ENCODE peak calls at places on chromosomes 13 and 19, in nine cellular contexts. One of them, this sample, is unnamed.

GRCh38 chr19:461664-462551 is 1.1 kb upstream of the SHC2 start:
- DNase-seq in colonic mucosa: peak; percentile 72
- DNase-seq in CD8-positive, alpha-beta memory T cell: no peak
- DNase-seq in right cardiac atrium: peak; percentile 33
- DNase-seq in mesendoderm: peak; percentile 63
- DNase-seq in Peyer's patch: peak; percentile 71
- DNase-seq in dorsolateral prefrontal cortex: peak; percentile 77
- DNase-seq in mammary epithelial cell: no peak
- DNase-seq in psoas muscle: no peak
- DNase-seq in this sample: no peak

GRCh38 chr13:92390217-92390616 is 836.4 kb upstream of the GPC6 start:
- DNase-seq in colonic mucosa: no peak
- DNase-seq in CD8-positive, alpha-beta memory T cell: no peak
- DNase-seq in right cardiac atrium: no peak
- DNase-seq in mesendoderm: no peak
- DNase-seq in Peyer's patch: no peak
- DNase-seq in dorsolateral prefrontal cortex: no peak
- DNase-seq in mammary epithelial cell: no peak
- DNase-seq in psoas muscle: no peak
- DNase-seq in this sample: no peak

GRCh38 chr19:8451885-8452284 is 7.1 kb downstream of the HNRNPM start:
- DNase-seq in colonic mucosa: no peak
- DNase-seq in CD8-positive, alpha-beta memory T cell: no peak
- DNase-seq in right cardiac atrium: no peak
- DNase-seq in mesendoderm: peak; percentile 76
- DNase-seq in Peyer's patch: no peak
- DNase-seq in dorsolateral prefrontal cortex: no peak
- DNase-seq in mammary epithelial cell: peak; percentile 88
- DNase-seq in psoas muscle: no peak
- DNase-seq in this sample: no peak

GRCh38 chr19:45251452-45252354 is 632 bp downstream of the MARK4 start:
- DNase-seq in colonic mucosa: no peak
- DNase-seq in CD8-positive, alpha-beta memory T cell: peak; percentile 7
- DNase-seq in right cardiac atrium: no peak
- DNase-seq in mesendoderm: peak; percentile 52
- DNase-seq in Peyer's patch: no peak
- DNase-seq in dorsolateral prefrontal cortex: no peak
- DNase-seq in mammary epithelial cell: no peak
- DNase-seq in psoas muscle: no peak
- DNase-seq in this sample: no peak

GRCh38 chr13:27347373-27347772 is 76.7 kb downstream of the RASL11A start:
- DNase-seq in colonic mucosa: no peak
- DNase-seq in CD8-positive, alpha-beta memory T cell: no peak
- DNase-seq in right cardiac atrium: no peak
- DNase-seq in mesendoderm: no peak
- DNase-seq in Peyer's patch: no peak
- DNase-seq in dorsolateral prefrontal cortex: no peak
- DNase-seq in mammary epithelial cell: no peak
- DNase-seq in psoas muscle: no peak
- DNase-seq in this sample: no peak

GRCh38 chr13:80340643-80341097 is 256 bp downstream of the SPRY2 start:
- DNase-seq in colonic mucosa: no peak
- DNase-seq in CD8-positive, alpha-beta memory T cell: no peak
- DNase-seq in right cardiac atrium: no peak
- DNase-seq in mesendoderm: no peak
- DNase-seq in Peyer's patch: peak; percentile 51
- DNase-seq in dorsolateral prefrontal cortex: no peak
- DNase-seq in mammary epithelial cell: no peak
- DNase-seq in psoas muscle: no peak
- DNase-seq in this sample: no peak

GRCh38 chr19:23974941-23975340 is 60.3 kb downstream of the ZNF726 start:
- DNase-seq in colonic mucosa: no peak
- DNase-seq in CD8-positive, alpha-beta memory T cell: no peak
- DNase-seq in right cardiac atrium: no peak
- DNase-seq in mesendoderm: no peak
- DNase-seq in Peyer's patch: no peak
- DNase-seq in dorsolateral prefrontal cortex: no peak
- DNase-seq in mammary epithelial cell: peak; percentile 18
- DNase-seq in psoas muscle: no peak
- DNase-seq in this sample: no peak

GRCh38 chr19:39430675-39431593 is 4.8 kb downstream of the RPS16 start:
- DNase-seq in colonic mucosa: peak; percentile 20
- DNase-seq in CD8-positive, alpha-beta memory T cell: peak; percentile 63
- DNase-seq in right cardiac atrium: peak; percentile 62
- DNase-seq in mesendoderm: peak; percentile 81
- DNase-seq in Peyer's patch: peak; percentile 75
- DNase-seq in dorsolateral prefrontal cortex: no peak
- DNase-seq in mammary epithelial cell: peak; percentile 39
- DNase-seq in psoas muscle: no peak
- DNase-seq in this sample: no peak

GRCh38 chr19:34173145-34173956 is 1.0 kb downstream of the LSM14A start:
- DNase-seq in colonic mucosa: peak; percentile 86
- DNase-seq in CD8-positive, alpha-beta memory T cell: peak; percentile 13
- DNase-seq in right cardiac atrium: peak; percentile 43
- DNase-seq in mesendoderm: peak; percentile 93
- DNase-seq in Peyer's patch: peak; percentile 84
- DNase-seq in dorsolateral prefrontal cortex: no peak
- DNase-seq in mammary epithelial cell: peak; percentile 70
- DNase-seq in psoas muscle: peak; percentile 34
- DNase-seq in this sample: peak; percentile 44

GRCh38 chr13:46804391-46804815 is 7.4 kb upstream of the ESD start:
- DNase-seq in colonic mucosa: no peak
- DNase-seq in CD8-positive, alpha-beta memory T cell: no peak
- DNase-seq in right cardiac atrium: no peak
- DNase-seq in mesendoderm: peak; percentile 73
- DNase-seq in Peyer's patch: no peak
- DNase-seq in dorsolateral prefrontal cortex: no peak
- DNase-seq in mammary epithelial cell: peak; percentile 97
- DNase-seq in psoas muscle: no peak
- DNase-seq in this sample: no peak

GRCh38 chr13:51000576-51001260 is 91.1 kb downstream of the RNASEH2B start:
- DNase-seq in colonic mucosa: no peak
- DNase-seq in CD8-positive, alpha-beta memory T cell: no peak
- DNase-seq in right cardiac atrium: peak; percentile 66
- DNase-seq in mesendoderm: no peak
- DNase-seq in Peyer's patch: no peak
- DNase-seq in dorsolateral prefrontal cortex: no peak
- DNase-seq in mammary epithelial cell: peak; percentile 92
- DNase-seq in psoas muscle: peak; percentile 69
- DNase-seq in this sample: no peak

GRCh38 chr19:1862068-1862423 is 1.3 kb downstream of the KLF16 start:
- DNase-seq in colonic mucosa: no peak
- DNase-seq in CD8-positive, alpha-beta memory T cell: no peak
- DNase-seq in right cardiac atrium: no peak
- DNase-seq in mesendoderm: no peak
- DNase-seq in Peyer's patch: peak; percentile 54
- DNase-seq in dorsolateral prefrontal cortex: no peak
- DNase-seq in mammary epithelial cell: no peak
- DNase-seq in psoas muscle: no peak
- DNase-seq in this sample: no peak

GRCh38 chr19:35704218-35704617 is at the start of gene ZBTB32:
- DNase-seq in colonic mucosa: peak; percentile 42
- DNase-seq in CD8-positive, alpha-beta memory T cell: no peak
- DNase-seq in right cardiac atrium: peak; percentile 38
- DNase-seq in mesendoderm: peak; percentile 81
- DNase-seq in Peyer's patch: no peak
- DNase-seq in dorsolateral prefrontal cortex: no peak
- DNase-seq in mammary epithelial cell: peak; percentile 40
- DNase-seq in psoas muscle: no peak
- DNase-seq in this sample: peak; percentile 43

GRCh38 chr19:10508707-10509106 is 5.6 kb upstream of the KEAP1 start:
- DNase-seq in colonic mucosa: no peak
- DNase-seq in CD8-positive, alpha-beta memory T cell: no peak
- DNase-seq in right cardiac atrium: no peak
- DNase-seq in mesendoderm: no peak
- DNase-seq in Peyer's patch: no peak
- DNase-seq in dorsolateral prefrontal cortex: no peak
- DNase-seq in mammary epithelial cell: peak; percentile 66
- DNase-seq in psoas muscle: no peak
- DNase-seq in this sample: no peak

GRCh38 chr19:38095411-38096308 is 128.4 kb downstream of the DPF1 start:
- DNase-seq in colonic mucosa: peak; percentile 74
- DNase-seq in CD8-positive, alpha-beta memory T cell: no peak
- DNase-seq in right cardiac atrium: peak; percentile 58
- DNase-seq in mesendoderm: peak; percentile 82
- DNase-seq in Peyer's patch: peak; percentile 86
- DNase-seq in dorsolateral prefrontal cortex: peak; percentile 75
- DNase-seq in mammary epithelial cell: peak; percentile 44
- DNase-seq in psoas muscle: peak; percentile 64
- DNase-seq in this sample: peak; percentile 56

GRCh38 chr19:55581828-55582223 is 1.2 kb upstream of the ZNF579 start:
- DNase-seq in colonic mucosa: no peak
- DNase-seq in CD8-positive, alpha-beta memory T cell: no peak
- DNase-seq in right cardiac atrium: no peak
- DNase-seq in mesendoderm: peak; percentile 23
- DNase-seq in Peyer's patch: no peak
- DNase-seq in dorsolateral prefrontal cortex: no peak
- DNase-seq in mammary epithelial cell: no peak
- DNase-seq in psoas muscle: no peak
- DNase-seq in this sample: no peak

GRCh38 chr13:97285221-97285955 is 63.3 kb downstream of the MBNL2 start:
- DNase-seq in colonic mucosa: no peak
- DNase-seq in CD8-positive, alpha-beta memory T cell: no peak
- DNase-seq in right cardiac atrium: no peak
- DNase-seq in mesendoderm: no peak
- DNase-seq in Peyer's patch: no peak
- DNase-seq in dorsolateral prefrontal cortex: no peak
- DNase-seq in mammary epithelial cell: no peak
- DNase-seq in psoas muscle: no peak
- DNase-seq in this sample: no peak

GRCh38 chr19:55467236-55468053 is 2.9 kb upstream of the C19orf85 start:
- DNase-seq in colonic mucosa: peak; percentile 62
- DNase-seq in CD8-positive, alpha-beta memory T cell: peak; percentile 69
- DNase-seq in right cardiac atrium: peak; percentile 78
- DNase-seq in mesendoderm: peak; percentile 27
- DNase-seq in Peyer's patch: peak; percentile 83
- DNase-seq in dorsolateral prefrontal cortex: peak; percentile 80
- DNase-seq in mammary epithelial cell: peak; percentile 38
- DNase-seq in psoas muscle: peak; percentile 74
- DNase-seq in this sample: peak; percentile 88

GRCh38 chr13:85590231-85590931 is 208.8 kb downstream of the SLITRK6 start:
- DNase-seq in colonic mucosa: no peak
- DNase-seq in CD8-positive, alpha-beta memory T cell: no peak
- DNase-seq in right cardiac atrium: no peak
- DNase-seq in mesendoderm: no peak
- DNase-seq in Peyer's patch: no peak
- DNase-seq in dorsolateral prefrontal cortex: no peak
- DNase-seq in mammary epithelial cell: peak; percentile 71
- DNase-seq in psoas muscle: no peak
- DNase-seq in this sample: no peak

GRCh38 chr13:20105161-20105689 is 55.6 kb downstream of the GJA3 start:
- DNase-seq in colonic mucosa: no peak
- DNase-seq in CD8-positive, alpha-beta memory T cell: no peak
- DNase-seq in right cardiac atrium: no peak
- DNase-seq in mesendoderm: no peak
- DNase-seq in Peyer's patch: no peak
- DNase-seq in dorsolateral prefrontal cortex: no peak
- DNase-seq in mammary epithelial cell: no peak
- DNase-seq in psoas muscle: no peak
- DNase-seq in this sample: no peak

GRCh38 chr13:73000027-73000674 is 58.7 kb upstream of the KLF5 start:
- DNase-seq in colonic mucosa: no peak
- DNase-seq in CD8-positive, alpha-beta memory T cell: no peak
- DNase-seq in right cardiac atrium: no peak
- DNase-seq in mesendoderm: peak; percentile 39
- DNase-seq in Peyer's patch: no peak
- DNase-seq in dorsolateral prefrontal cortex: no peak
- DNase-seq in mammary epithelial cell: peak; percentile 56
- DNase-seq in psoas muscle: no peak
- DNase-seq in this sample: no peak

GRCh38 chr13:112619730-112620639 is 32.0 kb upstream of the TUBGCP3 start:
- DNase-seq in colonic mucosa: no peak
- DNase-seq in CD8-positive, alpha-beta memory T cell: no peak
- DNase-seq in right cardiac atrium: no peak
- DNase-seq in mesendoderm: peak; percentile 93
- DNase-seq in Peyer's patch: no peak
- DNase-seq in dorsolateral prefrontal cortex: peak; percentile 60
- DNase-seq in mammary epithelial cell: peak; percentile 21
- DNase-seq in psoas muscle: no peak
- DNase-seq in this sample: peak; percentile 49

GRCh38 chr19:37007587-37008220 is 70.5 kb upstream of the ZNF420 start:
- DNase-seq in colonic mucosa: peak; percentile 41
- DNase-seq in CD8-positive, alpha-beta memory T cell: peak; percentile 10
- DNase-seq in right cardiac atrium: peak; percentile 84
- DNase-seq in mesendoderm: no peak
- DNase-seq in Peyer's patch: peak; percentile 50
- DNase-seq in dorsolateral prefrontal cortex: peak; percentile 55
- DNase-seq in mammary epithelial cell: peak; percentile 13
- DNase-seq in psoas muscle: peak; percentile 62
- DNase-seq in this sample: peak; percentile 88
- H3K27ac ChIP-seq in colonic mucosa: no peak overlapping the region
- H3K27ac ChIP-seq in CD8-positive, alpha-beta memory T cell: no peak overlapping the region
- H3K27ac ChIP-seq in right cardiac atrium: peak overlapping the region; percentile 4
- H3K27ac ChIP-seq in mesendoderm: no peak overlapping the region
- H3K27ac ChIP-seq in Peyer's patch: no peak overlapping the region
- H3K27ac ChIP-seq in dorsolateral prefrontal cortex: no peak overlapping the region
- H3K27ac ChIP-seq in mammary epithelial cell: no peak overlapping the region
- H3K27ac ChIP-seq in psoas muscle: no peak overlapping the region
- H3K27ac ChIP-seq in this sample: peak overlapping the region; percentile 70

GRCh38 chr13:109256866-109257760 is 529.3 kb downstream of the IRS2 start:
- DNase-seq in colonic mucosa: no peak
- DNase-seq in CD8-positive, alpha-beta memory T cell: no peak
- DNase-seq in right cardiac atrium: no peak
- DNase-seq in mesendoderm: peak; percentile 87
- DNase-seq in Peyer's patch: no peak
- DNase-seq in dorsolateral prefrontal cortex: no peak
- DNase-seq in mammary epithelial cell: peak; percentile 100
- DNase-seq in psoas muscle: no peak
- DNase-seq in this sample: no peak
- H3K27ac ChIP-seq in colonic mucosa: no peak overlapping the region
- H3K27ac ChIP-seq in CD8-positive, alpha-beta memory T cell: no peak overlapping the region
- H3K27ac ChIP-seq in right cardiac atrium: no peak overlapping the region
- H3K27ac ChIP-seq in mesendoderm: no peak overlapping the region
- H3K27ac ChIP-seq in Peyer's patch: no peak overlapping the region
- H3K27ac ChIP-seq in dorsolateral prefrontal cortex: no peak overlapping the region
- H3K27ac ChIP-seq in mammary epithelial cell: peak overlapping the region; percentile 99
- H3K27ac ChIP-seq in psoas muscle: peak overlapping the region; percentile 47
- H3K27ac ChIP-seq in this sample: peak overlapping the region; percentile 64

GRCh38 chr19:3363841-3364500 is 2.4 kb upstream of the NFIC start:
- DNase-seq in colonic mucosa: no peak
- DNase-seq in CD8-positive, alpha-beta memory T cell: no peak
- DNase-seq in right cardiac atrium: no peak
- DNase-seq in mesendoderm: no peak
- DNase-seq in Peyer's patch: no peak
- DNase-seq in dorsolateral prefrontal cortex: no peak
- DNase-seq in mammary epithelial cell: no peak
- DNase-seq in psoas muscle: no peak
- DNase-seq in this sample: no peak
- H3K27ac ChIP-seq in colonic mucosa: no peak overlapping the region
- H3K27ac ChIP-seq in CD8-positive, alpha-beta memory T cell: no peak overlapping the region
- H3K27ac ChIP-seq in right cardiac atrium: no peak overlapping the region
- H3K27ac ChIP-seq in mesendoderm: no peak overlapping the region
- H3K27ac ChIP-seq in Peyer's patch: no peak overlapping the region
- H3K27ac ChIP-seq in dorsolateral prefrontal cortex: no peak overlapping the region
- H3K27ac ChIP-seq in mammary epithelial cell: no peak overlapping the region
- H3K27ac ChIP-seq in psoas muscle: peak overlapping the region; percentile 97
- H3K27ac ChIP-seq in this sample: peak overlapping the region; percentile 100

GRCh38 chr13:111206148-111206547 is 91.0 kb downstream of the ARHGEF7 start:
- DNase-seq in colonic mucosa: no peak
- DNase-seq in CD8-positive, alpha-beta memory T cell: no peak
- DNase-seq in right cardiac atrium: no peak
- DNase-seq in mesendoderm: no peak
- DNase-seq in Peyer's patch: no peak
- DNase-seq in dorsolateral prefrontal cortex: no peak
- DNase-seq in mammary epithelial cell: no peak
- DNase-seq in psoas muscle: no peak
- DNase-seq in this sample: no peak
- H3K27ac ChIP-seq in colonic mucosa: no peak overlapping the region
- H3K27ac ChIP-seq in CD8-positive, alpha-beta memory T cell: no peak overlapping the region
- H3K27ac ChIP-seq in right cardiac atrium: no peak overlapping the region
- H3K27ac ChIP-seq in mesendoderm: no peak overlapping the region
- H3K27ac ChIP-seq in Peyer's patch: no peak overlapping the region
- H3K27ac ChIP-seq in dorsolateral prefrontal cortex: no peak overlapping the region
- H3K27ac ChIP-seq in mammary epithelial cell: no peak overlapping the region
- H3K27ac ChIP-seq in psoas muscle: no peak overlapping the region
- H3K27ac ChIP-seq in this sample: no peak overlapping the region